ENCODE peak calls at places on chromosomes 3 and 15, in ten cellular contexts. One of them, this sample, is unnamed.

GRCh38 chr3:194280777-194281176 is 70.4 kb downstream of the CPN2 start:
- DNase-seq in foreskin fibroblast: no peak
- DNase-seq in transverse colon: no peak
- DNase-seq in fibroblast of the conjunctiva: no peak
- DNase-seq in heart right ventricle: no peak
- DNase-seq in ovary: no peak
- DNase-seq in fibroblast of mammary gland: no peak
- DNase-seq in NCI-H1092: no peak
- DNase-seq in CD8-positive, alpha-beta memory T cell: no peak
- DNase-seq in left cardiac atrium: peak
- DNase-seq in this sample: peak

GRCh38 chr3:84885199-84885882 is 73.4 kb upstream of the CADM2 start:
- DNase-seq in foreskin fibroblast: no peak
- DNase-seq in transverse colon: no peak
- DNase-seq in fibroblast of the conjunctiva: no peak
- DNase-seq in heart right ventricle: no peak
- DNase-seq in ovary: no peak
- DNase-seq in fibroblast of mammary gland: no peak
- DNase-seq in NCI-H1092: peak
- DNase-seq in CD8-positive, alpha-beta memory T cell: no peak
- DNase-seq in left cardiac atrium: no peak
- DNase-seq in this sample: peak

GRCh38 chr3:126525853-126526667 is 2.1 kb downstream of the CHST13 start:
- DNase-seq in foreskin fibroblast: no peak
- DNase-seq in transverse colon: no peak
- DNase-seq in fibroblast of the conjunctiva: no peak
- DNase-seq in heart right ventricle: no peak
- DNase-seq in ovary: no peak
- DNase-seq in fibroblast of mammary gland: no peak
- DNase-seq in NCI-H1092: no peak
- DNase-seq in CD8-positive, alpha-beta memory T cell: no peak
- DNase-seq in left cardiac atrium: peak
- DNase-seq in this sample: no peak

GRCh38 chr15:100783296-100783695 is 96.3 kb upstream of the ALDH1A3 start:
- DNase-seq in foreskin fibroblast: no peak
- DNase-seq in transverse colon: no peak
- DNase-seq in fibroblast of the conjunctiva: no peak
- DNase-seq in heart right ventricle: no peak
- DNase-seq in ovary: no peak
- DNase-seq in fibroblast of mammary gland: no peak
- DNase-seq in NCI-H1092: no peak
- DNase-seq in CD8-positive, alpha-beta memory T cell: no peak
- DNase-seq in left cardiac atrium: no peak
- DNase-seq in this sample: no peak

GRCh38 chr15:68586274-68586961 is 7.6 kb downstream of the CORO2B start:
- DNase-seq in foreskin fibroblast: peak
- DNase-seq in transverse colon: no peak
- DNase-seq in fibroblast of the conjunctiva: no peak
- DNase-seq in heart right ventricle: no peak
- DNase-seq in ovary: no peak
- DNase-seq in fibroblast of mammary gland: peak
- DNase-seq in NCI-H1092: no peak
- DNase-seq in CD8-positive, alpha-beta memory T cell: no peak
- DNase-seq in left cardiac atrium: no peak
- DNase-seq in this sample: peak

GRCh38 chr3:15033103-15033502 is 32.0 kb downstream of the MRPS25 start:
- DNase-seq in foreskin fibroblast: no peak
- DNase-seq in transverse colon: no peak
- DNase-seq in fibroblast of the conjunctiva: no peak
- DNase-seq in heart right ventricle: no peak
- DNase-seq in ovary: no peak
- DNase-seq in fibroblast of mammary gland: no peak
- DNase-seq in NCI-H1092: no peak
- DNase-seq in CD8-positive, alpha-beta memory T cell: no peak
- DNase-seq in left cardiac atrium: no peak
- DNase-seq in this sample: no peak

GRCh38 chr15:71800835-71801745 is 9.3 kb upstream of the NR2E3 start:
- DNase-seq in foreskin fibroblast: peak
- DNase-seq in transverse colon: peak
- DNase-seq in fibroblast of the conjunctiva: peak
- DNase-seq in heart right ventricle: peak
- DNase-seq in ovary: no peak
- DNase-seq in fibroblast of mammary gland: peak
- DNase-seq in NCI-H1092: no peak
- DNase-seq in CD8-positive, alpha-beta memory T cell: no peak
- DNase-seq in left cardiac atrium: no peak
- DNase-seq in this sample: no peak

GRCh38 chr3:8981700-8982099 is 18.4 kb upstream of the RAD18 start:
- DNase-seq in foreskin fibroblast: no peak
- DNase-seq in transverse colon: no peak
- DNase-seq in fibroblast of the conjunctiva: no peak
- DNase-seq in heart right ventricle: no peak
- DNase-seq in ovary: no peak
- DNase-seq in fibroblast of mammary gland: peak
- DNase-seq in NCI-H1092: no peak
- DNase-seq in CD8-positive, alpha-beta memory T cell: no peak
- DNase-seq in left cardiac atrium: no peak
- DNase-seq in this sample: no peak

GRCh38 chr15:69576035-69576526 is 123.5 kb downstream of the RPLP1 start:
- DNase-seq in foreskin fibroblast: no peak
- DNase-seq in transverse colon: peak
- DNase-seq in fibroblast of the conjunctiva: no peak
- DNase-seq in heart right ventricle: peak
- DNase-seq in ovary: no peak
- DNase-seq in fibroblast of mammary gland: no peak
- DNase-seq in NCI-H1092: peak
- DNase-seq in CD8-positive, alpha-beta memory T cell: peak
- DNase-seq in left cardiac atrium: peak
- DNase-seq in this sample: peak

GRCh38 chr3:47813551-47814177 is 10.7 kb downstream of the DHX30 start:
- DNase-seq in foreskin fibroblast: no peak
- DNase-seq in transverse colon: no peak
- DNase-seq in fibroblast of the conjunctiva: no peak
- DNase-seq in heart right ventricle: no peak
- DNase-seq in ovary: no peak
- DNase-seq in fibroblast of mammary gland: no peak
- DNase-seq in NCI-H1092: no peak
- DNase-seq in CD8-positive, alpha-beta memory T cell: no peak
- DNase-seq in left cardiac atrium: no peak
- DNase-seq in this sample: peak

GRCh38 chr3:11655188-11655928 is 11.6 kb upstream of the VGLL4 start:
- DNase-seq in foreskin fibroblast: no peak
- DNase-seq in transverse colon: no peak
- DNase-seq in fibroblast of the conjunctiva: no peak
- DNase-seq in heart right ventricle: no peak
- DNase-seq in ovary: no peak
- DNase-seq in fibroblast of mammary gland: no peak
- DNase-seq in NCI-H1092: no peak
- DNase-seq in CD8-positive, alpha-beta memory T cell: no peak
- DNase-seq in left cardiac atrium: no peak
- DNase-seq in this sample: no peak

GRCh38 chr15:85542895-85543331 is 162.5 kb downstream of the AKAP13 start:
- DNase-seq in foreskin fibroblast: no peak
- DNase-seq in transverse colon: no peak
- DNase-seq in fibroblast of the conjunctiva: no peak
- DNase-seq in heart right ventricle: no peak
- DNase-seq in ovary: no peak
- DNase-seq in fibroblast of mammary gland: peak
- DNase-seq in NCI-H1092: no peak
- DNase-seq in CD8-positive, alpha-beta memory T cell: no peak
- DNase-seq in left cardiac atrium: no peak
- DNase-seq in this sample: no peak

This sample was measured in posterior cingulate gyrus.